ENCODE peak calls at places on chromosomes 16 and 17, in five cellular contexts. One of them, this sample, is unnamed.

GRCh38 chr16:51524555-51525373 is 373.7 kb upstream of the SALL1 start:
- DNase-seq in endothelial cell: no peak
- DNase-seq in activated naive CD8-positive, alpha-beta T cell treated with anti-CD3 and anti-CD28 coated beads for 36 hours: no peak
- DNase-seq in cardiac muscle cell: peak; percentile 55
- DNase-seq in stimulated activated CD8-positive, alpha-beta memory T cell treated with anti-CD3 and anti-CD28 coated beads, Interleukin-4, amount 100 ng/mL, for 48 hours: no peak
- DNase-seq in this sample: no peak

GRCh38 chr16:48629531-48629930 is 19.6 kb upstream of the N4BP1 start:
- DNase-seq in endothelial cell: no peak
- DNase-seq in activated naive CD8-positive, alpha-beta T cell treated with anti-CD3 and anti-CD28 coated beads for 36 hours: no peak
- DNase-seq in cardiac muscle cell: no peak
- DNase-seq in stimulated activated CD8-positive, alpha-beta memory T cell treated with anti-CD3 and anti-CD28 coated beads, Interleukin-4, amount 100 ng/mL, for 48 hours: no peak
- DNase-seq in this sample: no peak

GRCh38 chr17:82051776-82052637 is at the start of the genes GPS1 and RFNG:
- DNase-seq in endothelial cell: no peak
- DNase-seq in activated naive CD8-positive, alpha-beta T cell treated with anti-CD3 and anti-CD28 coated beads for 36 hours: peak; percentile 89
- DNase-seq in cardiac muscle cell: peak; percentile 63
- DNase-seq in stimulated activated CD8-positive, alpha-beta memory T cell treated with anti-CD3 and anti-CD28 coated beads, Interleukin-4, amount 100 ng/mL, for 48 hours: peak; percentile 90
- DNase-seq in this sample: peak; percentile 92

GRCh38 chr17:40552806-40553693 is 12.2 kb downstream of the CCR7 start:
- DNase-seq in endothelial cell: no peak
- DNase-seq in activated naive CD8-positive, alpha-beta T cell treated with anti-CD3 and anti-CD28 coated beads for 36 hours: no peak
- DNase-seq in cardiac muscle cell: no peak
- DNase-seq in stimulated activated CD8-positive, alpha-beta memory T cell treated with anti-CD3 and anti-CD28 coated beads, Interleukin-4, amount 100 ng/mL, for 48 hours: peak; percentile 38
- DNase-seq in this sample: peak; percentile 15

GRCh38 chr16:58462997-58463891 is 36.7 kb upstream of the NDRG4 start:
- DNase-seq in endothelial cell: peak; percentile 32
- DNase-seq in activated naive CD8-positive, alpha-beta T cell treated with anti-CD3 and anti-CD28 coated beads for 36 hours: peak; percentile 28
- DNase-seq in cardiac muscle cell: no peak
- DNase-seq in stimulated activated CD8-positive, alpha-beta memory T cell treated with anti-CD3 and anti-CD28 coated beads, Interleukin-4, amount 100 ng/mL, for 48 hours: no peak
- DNase-seq in this sample: peak; percentile 14

GRCh38 chr17:28119049-28119448 is 76.6 kb downstream of the NLK start:
- DNase-seq in endothelial cell: no peak
- DNase-seq in activated naive CD8-positive, alpha-beta T cell treated with anti-CD3 and anti-CD28 coated beads for 36 hours: no peak
- DNase-seq in cardiac muscle cell: no peak
- DNase-seq in stimulated activated CD8-positive, alpha-beta memory T cell treated with anti-CD3 and anti-CD28 coated beads, Interleukin-4, amount 100 ng/mL, for 48 hours: no peak
- DNase-seq in this sample: no peak

GRCh38 chr16:4179020-4179419 is 62.8 kb upstream of the ADCY9 start:
- DNase-seq in endothelial cell: no peak
- DNase-seq in activated naive CD8-positive, alpha-beta T cell treated with anti-CD3 and anti-CD28 coated beads for 36 hours: no peak
- DNase-seq in cardiac muscle cell: peak; percentile 71
- DNase-seq in stimulated activated CD8-positive, alpha-beta memory T cell treated with anti-CD3 and anti-CD28 coated beads, Interleukin-4, amount 100 ng/mL, for 48 hours: no peak
- DNase-seq in this sample: no peak

GRCh38 chr16:85936761-85937343 is 37.9 kb downstream of the IRF8 start:
- DNase-seq in endothelial cell: no peak
- DNase-seq in activated naive CD8-positive, alpha-beta T cell treated with anti-CD3 and anti-CD28 coated beads for 36 hours: peak; percentile 29
- DNase-seq in cardiac muscle cell: no peak
- DNase-seq in stimulated activated CD8-positive, alpha-beta memory T cell treated with anti-CD3 and anti-CD28 coated beads, Interleukin-4, amount 100 ng/mL, for 48 hours: peak; percentile 64
- DNase-seq in this sample: no peak

GRCh38 chr16:75481475-75481874 is 13.8 kb downstream of the CHST6 start:
- DNase-seq in endothelial cell: no peak
- DNase-seq in activated naive CD8-positive, alpha-beta T cell treated with anti-CD3 and anti-CD28 coated beads for 36 hours: no peak
- DNase-seq in cardiac muscle cell: no peak
- DNase-seq in stimulated activated CD8-positive, alpha-beta memory T cell treated with anti-CD3 and anti-CD28 coated beads, Interleukin-4, amount 100 ng/mL, for 48 hours: no peak
- DNase-seq in this sample: no peak

GRCh38 chr17:49343273-49343672 is 18.8 kb downstream of the ZNF652 start:
- DNase-seq in endothelial cell: no peak
- DNase-seq in activated naive CD8-positive, alpha-beta T cell treated with anti-CD3 and anti-CD28 coated beads for 36 hours: peak; percentile 14
- DNase-seq in cardiac muscle cell: peak; percentile 51
- DNase-seq in stimulated activated CD8-positive, alpha-beta memory T cell treated with anti-CD3 and anti-CD28 coated beads, Interleukin-4, amount 100 ng/mL, for 48 hours: no peak
- DNase-seq in this sample: no peak

GRCh38 chr17:40576113-40576740 is 11.0 kb upstream of the CCR7 start:
- DNase-seq in endothelial cell: no peak
- DNase-seq in activated naive CD8-positive, alpha-beta T cell treated with anti-CD3 and anti-CD28 coated beads for 36 hours: no peak
- DNase-seq in cardiac muscle cell: no peak
- DNase-seq in stimulated activated CD8-positive, alpha-beta memory T cell treated with anti-CD3 and anti-CD28 coated beads, Interleukin-4, amount 100 ng/mL, for 48 hours: no peak
- DNase-seq in this sample: no peak

GRCh38 chr17:72071330-72071729 is 49.5 kb upstream of the SOX9 start:
- DNase-seq in endothelial cell: no peak
- DNase-seq in activated naive CD8-positive, alpha-beta T cell treated with anti-CD3 and anti-CD28 coated beads for 36 hours: no peak
- DNase-seq in cardiac muscle cell: no peak
- DNase-seq in stimulated activated CD8-positive, alpha-beta memory T cell treated with anti-CD3 and anti-CD28 coated beads, Interleukin-4, amount 100 ng/mL, for 48 hours: no peak
- DNase-seq in this sample: no peak

GRCh38 chr16:88437367-88437964 is 15.6 kb upstream of the ZFPM1 start:
- DNase-seq in endothelial cell: peak; percentile 75
- DNase-seq in activated naive CD8-positive, alpha-beta T cell treated with anti-CD3 and anti-CD28 coated beads for 36 hours: peak; percentile 69
- DNase-seq in cardiac muscle cell: peak; percentile 43
- DNase-seq in stimulated activated CD8-positive, alpha-beta memory T cell treated with anti-CD3 and anti-CD28 coated beads, Interleukin-4, amount 100 ng/mL, for 48 hours: peak; percentile 85
- DNase-seq in this sample: peak; percentile 79

GRCh38 chr17:11561281-11561680 is 37.0 kb upstream of the DNAH9 start:
- DNase-seq in endothelial cell: no peak
- DNase-seq in activated naive CD8-positive, alpha-beta T cell treated with anti-CD3 and anti-CD28 coated beads for 36 hours: no peak
- DNase-seq in cardiac muscle cell: no peak
- DNase-seq in stimulated activated CD8-positive, alpha-beta memory T cell treated with anti-CD3 and anti-CD28 coated beads, Interleukin-4, amount 100 ng/mL, for 48 hours: no peak
- DNase-seq in this sample: no peak

GRCh38 chr17:46154151-46154816 is 38.9 kb downstream of the KANSL1 start:
- DNase-seq in endothelial cell: no peak
- DNase-seq in activated naive CD8-positive, alpha-beta T cell treated with anti-CD3 and anti-CD28 coated beads for 36 hours: peak; percentile 31
- DNase-seq in cardiac muscle cell: no peak
- DNase-seq in stimulated activated CD8-positive, alpha-beta memory T cell treated with anti-CD3 and anti-CD28 coated beads, Interleukin-4, amount 100 ng/mL, for 48 hours: peak; percentile 56
- DNase-seq in this sample: peak; percentile 46

GRCh38 chr17:2484876-2485275 is 26.8 kb downstream of the METTL16 start:
- DNase-seq in endothelial cell: no peak
- DNase-seq in activated naive CD8-positive, alpha-beta T cell treated with anti-CD3 and anti-CD28 coated beads for 36 hours: no peak
- DNase-seq in cardiac muscle cell: no peak
- DNase-seq in stimulated activated CD8-positive, alpha-beta memory T cell treated with anti-CD3 and anti-CD28 coated beads, Interleukin-4, amount 100 ng/mL, for 48 hours: no peak
- DNase-seq in this sample: no peak

GRCh38 chr17:35577826-35578194 is 561 bp downstream of the PEX12 start:
- DNase-seq in endothelial cell: no peak
- DNase-seq in activated naive CD8-positive, alpha-beta T cell treated with anti-CD3 and anti-CD28 coated beads for 36 hours: peak; percentile 12
- DNase-seq in cardiac muscle cell: peak; percentile 16
- DNase-seq in stimulated activated CD8-positive, alpha-beta memory T cell treated with anti-CD3 and anti-CD28 coated beads, Interleukin-4, amount 100 ng/mL, for 48 hours: no peak
- DNase-seq in this sample: peak; percentile 24

GRCh38 chr17:50986989-50987660 is 121.0 kb upstream of the TOB1 start:
- DNase-seq in endothelial cell: no peak
- DNase-seq in activated naive CD8-positive, alpha-beta T cell treated with anti-CD3 and anti-CD28 coated beads for 36 hours: no peak
- DNase-seq in cardiac muscle cell: peak; percentile 9
- DNase-seq in stimulated activated CD8-positive, alpha-beta memory T cell treated with anti-CD3 and anti-CD28 coated beads, Interleukin-4, amount 100 ng/mL, for 48 hours: no peak
- DNase-seq in this sample: no peak

GRCh38 chr17:42230225-42230624 is 35.9 kb upstream of the GHDC start:
- DNase-seq in endothelial cell: no peak
- DNase-seq in activated naive CD8-positive, alpha-beta T cell treated with anti-CD3 and anti-CD28 coated beads for 36 hours: no peak
- DNase-seq in cardiac muscle cell: no peak
- DNase-seq in stimulated activated CD8-positive, alpha-beta memory T cell treated with anti-CD3 and anti-CD28 coated beads, Interleukin-4, amount 100 ng/mL, for 48 hours: no peak
- DNase-seq in this sample: no peak

GRCh38 chr16:66247516-66248089 is 118.9 kb upstream of the CDH5 start:
- DNase-seq in endothelial cell: no peak
- DNase-seq in activated naive CD8-positive, alpha-beta T cell treated with anti-CD3 and anti-CD28 coated beads for 36 hours: no peak
- DNase-seq in cardiac muscle cell: peak; percentile 79
- DNase-seq in stimulated activated CD8-positive, alpha-beta memory T cell treated with anti-CD3 and anti-CD28 coated beads, Interleukin-4, amount 100 ng/mL, for 48 hours: no peak
- DNase-seq in this sample: no peak

GRCh38 chr16:56657555-56658430 is at the start of gene MT1F:
- DNase-seq in endothelial cell: no peak
- DNase-seq in activated naive CD8-positive, alpha-beta T cell treated with anti-CD3 and anti-CD28 coated beads for 36 hours: peak; percentile 81
- DNase-seq in cardiac muscle cell: peak; percentile 55
- DNase-seq in stimulated activated CD8-positive, alpha-beta memory T cell treated with anti-CD3 and anti-CD28 coated beads, Interleukin-4, amount 100 ng/mL, for 48 hours: peak; percentile 85
- DNase-seq in this sample: peak; percentile 73

GRCh38 chr17:1143573-1143972 is 36.2 kb downstream of the ABR start:
- DNase-seq in endothelial cell: no peak
- DNase-seq in activated naive CD8-positive, alpha-beta T cell treated with anti-CD3 and anti-CD28 coated beads for 36 hours: no peak
- DNase-seq in cardiac muscle cell: peak; percentile 60
- DNase-seq in stimulated activated CD8-positive, alpha-beta memory T cell treated with anti-CD3 and anti-CD28 coated beads, Interleukin-4, amount 100 ng/mL, for 48 hours: no peak
- DNase-seq in this sample: no peak

GRCh38 chr17:29596811-29597210 is 3.9 kb downstream of the ANKRD13B start:
- DNase-seq in endothelial cell: no peak
- DNase-seq in activated naive CD8-positive, alpha-beta T cell treated with anti-CD3 and anti-CD28 coated beads for 36 hours: no peak
- DNase-seq in cardiac muscle cell: no peak
- DNase-seq in stimulated activated CD8-positive, alpha-beta memory T cell treated with anti-CD3 and anti-CD28 coated beads, Interleukin-4, amount 100 ng/mL, for 48 hours: no peak
- DNase-seq in this sample: no peak

GRCh38 chr16:12582696-12583095 is 221.0 kb downstream of the CPPED1 start:
- DNase-seq in endothelial cell: no peak
- DNase-seq in activated naive CD8-positive, alpha-beta T cell treated with anti-CD3 and anti-CD28 coated beads for 36 hours: no peak
- DNase-seq in cardiac muscle cell: no peak
- DNase-seq in stimulated activated CD8-positive, alpha-beta memory T cell treated with anti-CD3 and anti-CD28 coated beads, Interleukin-4, amount 100 ng/mL, for 48 hours: no peak
- DNase-seq in this sample: no peak

GRCh38 chr17:77840156-77840555 is 118.3 kb upstream of the TNRC6C start:
- DNase-seq in endothelial cell: no peak
- DNase-seq in activated naive CD8-positive, alpha-beta T cell treated with anti-CD3 and anti-CD28 coated beads for 36 hours: no peak
- DNase-seq in cardiac muscle cell: peak; percentile 76
- DNase-seq in stimulated activated CD8-positive, alpha-beta memory T cell treated with anti-CD3 and anti-CD28 coated beads, Interleukin-4, amount 100 ng/mL, for 48 hours: no peak
- DNase-seq in this sample: no peak

GRCh38 chr17:48357727-48358126 is 72.3 kb downstream of the SKAP1 start:
- DNase-seq in endothelial cell: no peak
- DNase-seq in activated naive CD8-positive, alpha-beta T cell treated with anti-CD3 and anti-CD28 coated beads for 36 hours: no peak
- DNase-seq in cardiac muscle cell: no peak
- DNase-seq in stimulated activated CD8-positive, alpha-beta memory T cell treated with anti-CD3 and anti-CD28 coated beads, Interleukin-4, amount 100 ng/mL, for 48 hours: no peak
- DNase-seq in this sample: no peak

GRCh38 chr17:62681939-62682381 is 54.5 kb downstream of the MRC2 start:
- DNase-seq in endothelial cell: no peak
- DNase-seq in activated naive CD8-positive, alpha-beta T cell treated with anti-CD3 and anti-CD28 coated beads for 36 hours: no peak
- DNase-seq in cardiac muscle cell: no peak
- DNase-seq in stimulated activated CD8-positive, alpha-beta memory T cell treated with anti-CD3 and anti-CD28 coated beads, Interleukin-4, amount 100 ng/mL, for 48 hours: no peak
- DNase-seq in this sample: no peak

GRCh38 chr17:63344383-63344782 is 101.7 kb downstream of the CYB561 start:
- DNase-seq in endothelial cell: no peak
- DNase-seq in activated naive CD8-positive, alpha-beta T cell treated with anti-CD3 and anti-CD28 coated beads for 36 hours: no peak
- DNase-seq in cardiac muscle cell: no peak
- DNase-seq in stimulated activated CD8-positive, alpha-beta memory T cell treated with anti-CD3 and anti-CD28 coated beads, Interleukin-4, amount 100 ng/mL, for 48 hours: no peak
- DNase-seq in this sample: no peak

GRCh38 chr17:58120195-58120822 is 27.9 kb upstream of the OR4D1 start:
- DNase-seq in endothelial cell: peak; percentile 64
- DNase-seq in activated naive CD8-positive, alpha-beta T cell treated with anti-CD3 and anti-CD28 coated beads for 36 hours: peak; percentile 27
- DNase-seq in cardiac muscle cell: peak; percentile 74
- DNase-seq in stimulated activated CD8-positive, alpha-beta memory T cell treated with anti-CD3 and anti-CD28 coated beads, Interleukin-4, amount 100 ng/mL, for 48 hours: peak; percentile 59
- DNase-seq in this sample: peak; percentile 41

GRCh38 chr16:69084301-69084700 is 21.2 kb upstream of the HAS3 start:
- DNase-seq in endothelial cell: no peak
- DNase-seq in activated naive CD8-positive, alpha-beta T cell treated with anti-CD3 and anti-CD28 coated beads for 36 hours: no peak
- DNase-seq in cardiac muscle cell: peak; percentile 90
- DNase-seq in stimulated activated CD8-positive, alpha-beta memory T cell treated with anti-CD3 and anti-CD28 coated beads, Interleukin-4, amount 100 ng/mL, for 48 hours: no peak
- DNase-seq in this sample: no peak

GRCh38 chr16:52953215-52953614 is 99.5 kb downstream of the CHD9NB start:
- DNase-seq in endothelial cell: no peak
- DNase-seq in activated naive CD8-positive, alpha-beta T cell treated with anti-CD3 and anti-CD28 coated beads for 36 hours: no peak
- DNase-seq in cardiac muscle cell: no peak
- DNase-seq in stimulated activated CD8-positive, alpha-beta memory T cell treated with anti-CD3 and anti-CD28 coated beads, Interleukin-4, amount 100 ng/mL, for 48 hours: no peak
- DNase-seq in this sample: no peak

GRCh38 chr16:67157892-67158635 is 1.6 kb downstream of the TRADD start:
- DNase-seq in endothelial cell: no peak
- DNase-seq in activated naive CD8-positive, alpha-beta T cell treated with anti-CD3 and anti-CD28 coated beads for 36 hours: no peak
- DNase-seq in cardiac muscle cell: no peak
- DNase-seq in stimulated activated CD8-positive, alpha-beta memory T cell treated with anti-CD3 and anti-CD28 coated beads, Interleukin-4, amount 100 ng/mL, for 48 hours: no peak
- DNase-seq in this sample: no peak

GRCh38 chr17:15250459-15250858 is 14.7 kb downstream of the PMP22 start:
- DNase-seq in endothelial cell: no peak
- DNase-seq in activated naive CD8-positive, alpha-beta T cell treated with anti-CD3 and anti-CD28 coated beads for 36 hours: no peak
- DNase-seq in cardiac muscle cell: no peak
- DNase-seq in stimulated activated CD8-positive, alpha-beta memory T cell treated with anti-CD3 and anti-CD28 coated beads, Interleukin-4, amount 100 ng/mL, for 48 hours: no peak
- DNase-seq in this sample: no peak

GRCh38 chr17:73646409-73647305 is 2.4 kb upstream of the SDK2 start:
- DNase-seq in endothelial cell: peak; percentile 33
- DNase-seq in activated naive CD8-positive, alpha-beta T cell treated with anti-CD3 and anti-CD28 coated beads for 36 hours: no peak
- DNase-seq in cardiac muscle cell: peak; percentile 4
- DNase-seq in stimulated activated CD8-positive, alpha-beta memory T cell treated with anti-CD3 and anti-CD28 coated beads, Interleukin-4, amount 100 ng/mL, for 48 hours: no peak
- DNase-seq in this sample: no peak

GRCh38 chr16:10892782-10893181 is 15.8 kb downstream of the CIITA start:
- DNase-seq in endothelial cell: no peak
- DNase-seq in activated naive CD8-positive, alpha-beta T cell treated with anti-CD3 and anti-CD28 coated beads for 36 hours: no peak
- DNase-seq in cardiac muscle cell: no peak
- DNase-seq in stimulated activated CD8-positive, alpha-beta memory T cell treated with anti-CD3 and anti-CD28 coated beads, Interleukin-4, amount 100 ng/mL, for 48 hours: no peak
- DNase-seq in this sample: no peak

GRCh38 chr17:49583889-49584288 is 8.2 kb downstream of the NXPH3 start:
- DNase-seq in endothelial cell: no peak
- DNase-seq in activated naive CD8-positive, alpha-beta T cell treated with anti-CD3 and anti-CD28 coated beads for 36 hours: no peak
- DNase-seq in cardiac muscle cell: no peak
- DNase-seq in stimulated activated CD8-positive, alpha-beta memory T cell treated with anti-CD3 and anti-CD28 coated beads, Interleukin-4, amount 100 ng/mL, for 48 hours: peak; percentile 10
- DNase-seq in this sample: no peak

GRCh38 chr16:46947900-46948547 is 25.4 kb downstream of the DNAJA2 start:
- DNase-seq in endothelial cell: peak; percentile 52
- DNase-seq in activated naive CD8-positive, alpha-beta T cell treated with anti-CD3 and anti-CD28 coated beads for 36 hours: peak; percentile 22
- DNase-seq in cardiac muscle cell: peak; percentile 63
- DNase-seq in stimulated activated CD8-positive, alpha-beta memory T cell treated with anti-CD3 and anti-CD28 coated beads, Interleukin-4, amount 100 ng/mL, for 48 hours: peak; percentile 34
- DNase-seq in this sample: peak; percentile 32

GRCh38 chr17:46143827-46144236 is 49.4 kb downstream of the KANSL1 start:
- DNase-seq in endothelial cell: no peak
- DNase-seq in activated naive CD8-positive, alpha-beta T cell treated with anti-CD3 and anti-CD28 coated beads for 36 hours: no peak
- DNase-seq in cardiac muscle cell: no peak
- DNase-seq in stimulated activated CD8-positive, alpha-beta memory T cell treated with anti-CD3 and anti-CD28 coated beads, Interleukin-4, amount 100 ng/mL, for 48 hours: no peak
- DNase-seq in this sample: no peak

GRCh38 chr17:81028506-81028858 is 6.5 kb upstream of the BAIAP2 start:
- DNase-seq in endothelial cell: no peak
- DNase-seq in activated naive CD8-positive, alpha-beta T cell treated with anti-CD3 and anti-CD28 coated beads for 36 hours: no peak
- DNase-seq in cardiac muscle cell: no peak
- DNase-seq in stimulated activated CD8-positive, alpha-beta memory T cell treated with anti-CD3 and anti-CD28 coated beads, Interleukin-4, amount 100 ng/mL, for 48 hours: no peak
- DNase-seq in this sample: no peak